ENCODE peak calls at places on chromosomes 2 and 18, in five cellular contexts. R, P, C, K and H are unnamed samples.

GRCh38 chr2:109481599-109481998 is 132.2 kb downstream of the SEPTIN10 start:
- DNase-seq in C (no peak), P (no peak), K (no peak), R (no peak), H (no peak)

GRCh38 chr2:239157766-239158165 is 243.1 kb downstream of the HDAC4 start:
- DNase-seq in C (no peak), K (peak), R (no peak), P (peak), H (no peak)

GRCh38 chr18:48541026-48541746 is 2.4 kb downstream of the CTIF start:
- DNase-seq in C (no peak), P (peak), R (peak), K (peak), H (peak)

GRCh38 chr18:63377275-63377980 is 10.4 kb upstream of the KDSR start:
- DNase-seq in K (no peak), C (no peak), R (no peak), P (no peak), H (no peak)

GRCh38 chr2:6866239-6866745 is 585 bp upstream of the CMPK2 start:
- DNase-seq in C (no peak), P (no peak), K (peak), R (peak), H (no peak)

GRCh38 chr18:39647627-39648502 is 2082.3 kb upstream of the CELF4 start:
- DNase-seq in K (no peak), P (no peak), C (no peak), R (no peak), H (peak)

GRCh38 chr2:1437101-1437500 is 23.8 kb downstream of the TPO start:
- DNase-seq in P (no peak), R (no peak), C (no peak), K (no peak), H (no peak)

GRCh38 chr2:95043300-95043786 is 17.8 kb downstream of the MAL start:
- DNase-seq in R (no peak), P (peak), C (no peak), K (peak), H (peak)

GRCh38 chr18:67586101-67586500 is 69.6 kb upstream of the DSEL start:
- DNase-seq in C (no peak), P (no peak), R (no peak), K (no peak), H (no peak)

GRCh38 chr18:36692331-36692730 is 136.5 kb downstream of the TPGS2 start:
- DNase-seq in P (no peak), K (no peak), C (no peak), R (no peak), H (peak)

GRCh38 chr2:241009601-241010530 is 11.4 kb downstream of the SNED1 start:
- DNase-seq in R (peak), P (no peak), K (no peak), C (no peak), H (no peak)

GRCh38 chr2:189222440-189222839 is 42.9 kb upstream of the COL5A2 start:
- DNase-seq in R (no peak), K (peak), C (no peak), P (peak), H (no peak)